ENCODE peak calls at places on chromosome 10, in ten cellular contexts. L is brain microvascular endothelial cell; S is uterus; N is stomach; D is GM23248; B is left ventricle myocardium inferior; G is lower lobe of right lung; E is astrocyte; Y is CD4-positive, alpha-beta T cell; V is right atrium auricular region. I is an unnamed sample.
A peak's percentile ranks its signal among the peaks of the same experiment; 100 is the strongest.

GRCh38 chr10:22550732-22551131 is 163.6 kb downstream of the PIP4K2A start:
- DNase-seq in L (peak; percentile 26), S (peak; percentile 41), N (peak; percentile 44), D (peak; percentile 40), B (peak; percentile 44), G (peak; percentile 57), E (no peak), Y (peak; percentile 70), V (no peak), I (peak; percentile 36)

GRCh38 chr10:75083972-75084833 is 27.3 kb upstream of the SAMD8 start:
- DNase-seq in L (no peak), S (no peak), N (no peak), D (peak; percentile 43), B (no peak), G (no peak), E (no peak), Y (no peak), V (no peak), I (no peak)

GRCh38 chr10:125409756-125410155 is 249.4 kb upstream of the CTBP2 start:
- DNase-seq in L (no peak), S (no peak), N (no peak), D (no peak), B (no peak), G (no peak), E (no peak), Y (no peak), V (no peak), I (no peak)

GRCh38 chr10:131905603-131906268 is 4.9 kb downstream of the PPP2R2D start:
- DNase-seq in L (no peak), S (no peak), N (no peak), D (no peak), B (no peak), G (no peak), E (no peak), Y (no peak), V (no peak), I (no peak)

GRCh38 chr10:114519306-114519669 is 115.0 kb upstream of the AFAP1L2 start:
- DNase-seq in L (no peak), S (no peak), N (peak; percentile 90), D (peak; percentile 28), B (no peak), G (peak; percentile 62), E (peak; percentile 32), Y (no peak), V (no peak), I (no peak)

GRCh38 chr10:51186358-51186757 is 112.1 kb downstream of the PRKG1 start:
- DNase-seq in L (no peak), S (no peak), N (no peak), D (peak; percentile 27), B (no peak), G (no peak), E (no peak), Y (no peak), V (no peak), I (no peak)

GRCh38 chr10:89373916-89374711 is 3.7 kb upstream of the IFIT1B start:
- DNase-seq in L (peak; percentile 91), S (peak; percentile 89), N (peak; percentile 91), D (peak; percentile 95), B (peak; percentile 69), G (peak; percentile 62), E (peak; percentile 96), Y (no peak), V (peak; percentile 97), I (peak; percentile 76)

GRCh38 chr10:30553018-30553624 is 76.4 kb downstream of the LYZL2 start:
- DNase-seq in L (no peak), S (no peak), N (no peak), D (no peak), B (no peak), G (no peak), E (no peak), Y (no peak), V (no peak), I (no peak)

GRCh38 chr10:114024876-114025609 is 18.6 kb upstream of the ADRB1 start:
- DNase-seq in L (no peak), S (no peak), N (no peak), D (peak; percentile 29), B (no peak), G (no peak), E (no peak), Y (no peak), V (no peak), I (no peak)

GRCh38 chr10:78976825-78977760 is 91.7 kb upstream of the ZMIZ1 start:
- DNase-seq in L (no peak), S (no peak), N (no peak), D (peak; percentile 32), B (no peak), G (no peak), E (no peak), Y (no peak), V (no peak), I (no peak)

GRCh38 chr10:102649770-102650654 is 5.7 kb downstream of the TRIM8 start:
- DNase-seq in L (no peak), S (no peak), N (no peak), D (no peak), B (no peak), G (no peak), E (no peak), Y (no peak), V (no peak), I (no peak)
- H3K27ac ChIP-seq in L (no peak overlapping the region), S (peak overlapping the region; percentile 97), N (peak overlapping the region; percentile 74), D (no peak overlapping the region), B (peak overlapping the region; percentile 99), G (peak overlapping the region; percentile 99), E (no peak overlapping the region), Y (peak overlapping the region; percentile 93), V (peak overlapping the region; percentile 100), I (peak overlapping the region; percentile 99)

DNA sequence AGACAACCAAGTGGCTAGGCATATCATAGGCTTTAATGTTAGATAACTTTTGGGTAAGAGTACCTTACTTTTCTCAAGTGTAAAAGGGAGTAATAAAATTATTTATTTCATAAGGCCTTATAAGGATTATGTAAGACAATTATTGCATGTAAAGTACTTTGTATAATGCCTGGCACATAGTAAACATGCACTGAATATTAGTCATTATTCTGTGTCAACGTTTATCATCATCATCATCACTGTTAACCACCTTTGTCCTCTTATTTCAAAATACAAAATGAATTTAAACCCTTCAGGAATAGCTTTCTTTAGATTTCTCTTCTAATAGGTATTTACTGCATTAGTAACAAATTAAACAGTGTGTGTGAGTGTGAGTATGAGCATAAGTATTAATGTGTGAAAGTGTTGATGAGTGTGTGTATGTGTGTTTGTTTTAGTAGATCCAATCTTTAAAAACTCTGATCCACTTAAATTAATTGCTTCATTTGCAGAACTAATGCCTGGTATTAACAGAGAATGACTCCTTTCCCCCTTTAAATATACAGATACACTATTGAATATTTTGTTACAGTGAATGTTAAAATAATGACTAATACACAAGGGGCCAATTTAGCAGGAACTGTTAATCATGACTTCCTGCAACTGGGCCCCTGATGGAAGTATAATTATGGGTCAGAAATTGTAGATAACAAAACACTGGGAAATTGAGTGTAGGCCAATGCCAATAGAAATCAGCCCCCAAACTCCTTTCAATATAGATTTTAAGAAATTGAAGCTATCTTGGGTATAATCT is 213.3 kb upstream of the FZD8 start:
- DNase-seq in L (no peak), S (no peak), N (no peak), D (peak; percentile 20), B (no peak), G (no peak), E (no peak), Y (no peak), V (no peak), I (no peak)
- H3K27ac ChIP-seq in L (no peak overlapping the region), S (no peak overlapping the region), N (no peak overlapping the region), D (no peak overlapping the region), B (no peak overlapping the region), G (no peak overlapping the region), E (no peak overlapping the region), Y (no peak overlapping the region), V (no peak overlapping the region), I (no peak overlapping the region)

GRCh38 chr10:80168679-80169380 is 36.3 kb downstream of the PLAC9 start:
- DNase-seq in L (no peak), S (no peak), N (no peak), D (no peak), B (no peak), G (no peak), E (no peak), Y (no peak), V (no peak), I (no peak)

GRCh38 chr10:80167471-80167870 is 34.9 kb downstream of the PLAC9 start:
- DNase-seq in L (no peak), S (no peak), N (no peak), D (no peak), B (no peak), G (no peak), E (no peak), Y (no peak), V (no peak), I (no peak)

GRCh38 chr10:80170026-80170425 is 35.3 kb downstream of the ANXA11 start:
- DNase-seq in L (no peak), S (no peak), N (no peak), D (no peak), B (no peak), G (no peak), E (no peak), Y (no peak), V (no peak), I (no peak)

GRCh38 chr10:80166581-80167470 is 34.3 kb downstream of the PLAC9 start:
- DNase-seq in L (no peak), S (no peak), N (no peak), D (no peak), B (no peak), G (no peak), E (no peak), Y (no peak), V (no peak), I (no peak)

GRCh38 chr10:80168111-80168511 is 35.6 kb downstream of the PLAC9 start:
- DNase-seq in L (no peak), S (no peak), N (no peak), D (no peak), B (no peak), G (no peak), E (no peak), Y (no peak), V (no peak), I (no peak)
- H3K27ac ChIP-seq in L (no peak overlapping the region), S (no peak overlapping the region), N (peak overlapping the region; percentile 65), D (no peak overlapping the region), B (peak overlapping the region; percentile 85), G (peak overlapping the region; percentile 49), E (no peak overlapping the region), Y (no peak overlapping the region), V (peak overlapping the region; percentile 68), I (no peak overlapping the region)

GRCh38 chr10:102645741-102646609 is 1.7 kb downstream of the TRIM8 start:
- DNase-seq in L (peak; percentile 87), S (peak; percentile 90), N (peak; percentile 84), D (peak; percentile 98), B (peak; percentile 89), G (peak; percentile 95), E (peak; percentile 94), Y (peak; percentile 66), V (peak; percentile 97), I (peak; percentile 70)

GRCh38 chr10:102646610-102647432 is 2.5 kb downstream of the TRIM8 start:
- DNase-seq in L (no peak), S (no peak), N (peak; percentile 32), D (peak; percentile 69), B (no peak), G (peak; percentile 81), E (no peak), Y (peak; percentile 47), V (no peak), I (peak; percentile 61)

GRCh38 chr10:102648269-102648888 is 4.1 kb downstream of the TRIM8 start:
- DNase-seq in L (no peak), S (no peak), N (no peak), D (no peak), B (no peak), G (no peak), E (no peak), Y (no peak), V (no peak), I (no peak)

GRCh38 chr10:102648889-102649752 is 4.8 kb downstream of the TRIM8 start:
- DNase-seq in L (no peak), S (no peak), N (peak; percentile 55), D (peak; percentile 51), B (peak; percentile 47), G (peak; percentile 73), E (no peak), Y (peak; percentile 27), V (no peak), I (peak; percentile 80)

GRCh38 chr10:102647433-102648268 is 3.4 kb downstream of the TRIM8 start:
- DNase-seq in L (no peak), S (no peak), N (no peak), D (peak; percentile 23), B (no peak), G (no peak), E (no peak), Y (no peak), V (no peak), I (no peak)
- H3K27ac ChIP-seq in L (no peak overlapping the region), S (peak overlapping the region; percentile 97), N (peak overlapping the region; percentile 99), D (peak overlapping the region; percentile 97), B (peak overlapping the region; percentile 99), G (peak overlapping the region; percentile 99), E (no peak overlapping the region), Y (peak overlapping the region; percentile 93), V (peak overlapping the region; percentile 100), I (peak overlapping the region; percentile 99)